ENCODE peak calls at places on chromosomes 13 and 19, in eight cellular contexts. X, S, W, O, F, J, U and Z are unnamed samples.

GRCh38 chr19:18894254-18895037 is 1.5 kb downstream of the CERS1 start:
- DNase-seq in X (peak), S (no peak), W (no peak), O (no peak), F (no peak), J (no peak), U (no peak), Z (no peak)

GRCh38 chr13:23632741-23633140 is 62.5 kb downstream of the TNFRSF19 start:
- DNase-seq in X (no peak), S (no peak), W (no peak), O (no peak), F (no peak), J (no peak), U (no peak), Z (no peak)

GRCh38 chr19:35120492-35120891 is 4.9 kb downstream of the FXYD3 start:
- DNase-seq in X (peak), S (peak), W (no peak), O (no peak), F (peak), J (no peak), U (no peak), Z (peak)

GRCh38 chr13:94362411-94362909 is 117.0 kb downstream of the DCT start:
- DNase-seq in X (peak), S (peak), W (peak), O (no peak), F (peak), J (peak), U (no peak), Z (peak)

GRCh38 chr19:34350161-34350561 is 14.8 kb upstream of the GPI start:
- DNase-seq in X (no peak), S (no peak), W (peak), O (no peak), F (no peak), J (no peak), U (no peak), Z (no peak)

GRCh38 chr19:50723069-50723468 is at the start of gene CLEC11A:
- DNase-seq in X (no peak), S (no peak), W (no peak), O (no peak), F (no peak), J (no peak), U (peak), Z (no peak)

GRCh38 chr13:36096411-36097184 is 34.6 kb downstream of the DCLK1 start:
- DNase-seq in X (no peak), S (no peak), W (no peak), O (no peak), F (peak), J (no peak), U (no peak), Z (no peak)

GRCh38 chr13:34035676-34036325 is 217.9 kb downstream of the RFC3 start:
- DNase-seq in X (no peak), S (no peak), W (no peak), O (no peak), F (peak), J (no peak), U (no peak), Z (peak)

GRCh38 chr13:41216160-41216559 is 21.8 kb upstream of the KBTBD7 start:
- DNase-seq in X (no peak), S (no peak), W (no peak), O (no peak), F (peak), J (no peak), U (no peak), Z (peak)

GRCh38 chr13:59843040-59843439 is 320.7 kb downstream of the DIAPH3 start:
- DNase-seq in X (no peak), S (no peak), W (no peak), O (no peak), F (peak), J (no peak), U (no peak), Z (peak)

GRCh38 chr19:37966211-37967072 is 59.4 kb downstream of the SIPA1L3 start:
- DNase-seq in X (no peak), S (no peak), W (no peak), O (no peak), F (peak), J (no peak), U (no peak), Z (no peak)

GRCh38 chr13:28620011-28620830 is 38.7 kb upstream of the POMP start:
- DNase-seq in X (no peak), S (no peak), W (no peak), O (no peak), F (no peak), J (no peak), U (no peak), Z (no peak)

GRCh38 chr19:34403784-34404108 is 453 bp upstream of the PDCD2L start:
- DNase-seq in X (no peak), S (no peak), W (no peak), O (no peak), F (no peak), J (no peak), U (no peak), Z (no peak)

GRCh38 chr13:20713751-20714150 is 10.3 kb downstream of the IL17D start:
- DNase-seq in X (no peak), S (peak), W (no peak), O (no peak), F (no peak), J (no peak), U (no peak), Z (no peak)

GRCh38 chr13:50713849-50714248 is 129.6 kb downstream of the DLEU7 start:
- DNase-seq in X (no peak), S (peak), W (peak), O (no peak), F (peak), J (no peak), U (no peak), Z (peak)

GRCh38 chr19:35459414-35460082 is 11.5 kb downstream of the FFAR2 start:
- DNase-seq in X (no peak), S (no peak), W (no peak), O (no peak), F (no peak), J (no peak), U (peak), Z (no peak)

GRCh38 chr19:12956446-12957388 is at the start of gene GADD45GIP1:
- DNase-seq in X (no peak), S (no peak), W (peak), O (peak), F (peak), J (peak), U (peak), Z (peak)

GRCh38 chr13:35780613-35781012 is 304.1 kb upstream of the MAB21L1 start:
- DNase-seq in X (peak), S (no peak), W (no peak), O (no peak), F (no peak), J (no peak), U (no peak), Z (no peak)

GRCh38 chr19:39408392-39409206 is 2.0 kb downstream of the ZFP36 start:
- DNase-seq in X (no peak), S (no peak), W (no peak), O (no peak), F (peak), J (no peak), U (no peak), Z (peak)

GRCh38 chr19:11131471-11131870 is 24.1 kb downstream of the SPC24 start:
- DNase-seq in X (no peak), S (no peak), W (no peak), O (no peak), F (no peak), J (no peak), U (no peak), Z (no peak)

GRCh38 chr19:47411101-47411500 is 8.2 kb downstream of the MEIS3 start:
- DNase-seq in X (no peak), S (no peak), W (no peak), O (no peak), F (no peak), J (no peak), U (no peak), Z (no peak)

GRCh38 chr13:77779461-77780272 is 82.2 kb downstream of the SLAIN1 start:
- DNase-seq in X (peak), S (peak), W (no peak), O (no peak), F (peak), J (no peak), U (no peak), Z (peak)

GRCh38 chr13:80814541-80814940 is 473.6 kb upstream of the SPRY2 start:
- DNase-seq in X (no peak), S (no peak), W (no peak), O (no peak), F (no peak), J (no peak), U (no peak), Z (no peak)

GRCh38 chr19:53130506-53130905 is 2.2 kb downstream of the ZNF415 start:
- DNase-seq in X (no peak), S (no peak), W (no peak), O (no peak), F (peak), J (no peak), U (no peak), Z (no peak)

GRCh38 chr19:42468273-42468796 is 25.6 kb upstream of the CXCL17 start:
- DNase-seq in X (no peak), S (peak), W (no peak), O (no peak), F (peak), J (no peak), U (no peak), Z (peak)

GRCh38 chr19:28402701-28403290 is 810.2 kb downstream of the UQCRFS1 start:
- DNase-seq in X (no peak), S (no peak), W (no peak), O (no peak), F (no peak), J (no peak), U (no peak), Z (no peak)

GRCh38 chr19:14450168-14450874 is 17.2 kb downstream of the PKN1 start:
- DNase-seq in X (no peak), S (no peak), W (peak), O (no peak), F (no peak), J (peak), U (no peak), Z (peak)

GRCh38 chr19:6464070-6464873 is at the start of gene CRB3:
- DNase-seq in X (no peak), S (no peak), W (no peak), O (no peak), F (peak), J (no peak), U (no peak), Z (peak)

GRCh38 chr19:45251452-45252354 is 632 bp downstream of the MARK4 start:
- DNase-seq in X (no peak), S (no peak), W (no peak), O (no peak), F (peak), J (no peak), U (peak), Z (no peak)

GRCh38 chr13:46572758-46573384 is 19.9 kb downstream of the LRCH1 start:
- DNase-seq in X (no peak), S (no peak), W (no peak), O (no peak), F (no peak), J (no peak), U (no peak), Z (no peak)

GRCh38 chr13:91181892-91182291 is 165.6 kb upstream of the MIR17HG start:
- DNase-seq in X (no peak), S (no peak), W (no peak), O (no peak), F (no peak), J (no peak), U (no peak), Z (no peak)

GRCh38 chr19:3370214-3370720 is 3.9 kb downstream of the NFIC start:
- DNase-seq in X (no peak), S (no peak), W (no peak), O (no peak), F (no peak), J (no peak), U (no peak), Z (no peak)

GRCh38 chr13:75132800-75133695 is 348.9 kb downstream of the TBC1D4 start:
- DNase-seq in X (no peak), S (no peak), W (no peak), O (no peak), F (no peak), J (no peak), U (no peak), Z (no peak)

GRCh38 chr19:7940841-7941240 is 2.6 kb downstream of the TIMM44 start:
- DNase-seq in X (no peak), S (no peak), W (no peak), O (no peak), F (no peak), J (no peak), U (peak), Z (no peak)